ENCODE peak calls at places on chromosomes 6 and 20, in five cellular contexts. I is endothelial cell; M is activated CD4-positive, CD25-positive, alpha-beta regulatory T cell; S is NCI-H524; Q is mucosa of gallbladder. B is an unnamed sample.

GRCh38 chr6:106562001-106562400 is 67.3 kb downstream of the RTN4IP1 start:
- DNase-seq in S (no peak), Q (no peak), M (no peak), I (no peak), B (no peak)

GRCh38 chr20:52060794-52061714 is 130.5 kb downstream of the ZFP64 start:
- DNase-seq in Q (no peak), S (peak; percentile 59), M (no peak), I (peak; percentile 30), B (no peak)

GRCh38 chr6:100001915-100002388 is 7.9 kb upstream of the MCHR2 start:
- DNase-seq in Q (peak; percentile 16), I (peak; percentile 43), M (no peak), S (peak; percentile 68), B (peak; percentile 16)

GRCh38 chr6:119749341-119749740 is 399.8 kb upstream of the MAN1A1 start:
- DNase-seq in S (no peak), I (no peak), Q (no peak), M (no peak), B (no peak)

GRCh38 chr6:34981951-34982350 is 92.9 kb downstream of the ANKS1A start:
- DNase-seq in S (no peak), Q (no peak), M (no peak), I (no peak), B (no peak)

GRCh38 chr6:129754750-129755149 is 44.8 kb upstream of the ARHGAP18 start:
- DNase-seq in Q (no peak), I (no peak), S (no peak), M (no peak), B (no peak)

GRCh38 chr20:58843128-58843556 is 7.6 kb downstream of the GNAS-AS1 start:
- DNase-seq in Q (no peak), I (no peak), S (no peak), M (no peak), B (no peak)

GRCh38 chr20:25272223-25273000 is 24.5 kb downstream of the PYGB start:
- DNase-seq in I (no peak), S (no peak), Q (no peak), M (no peak), B (no peak)

GRCh38 chr6:113860165-113860955 is 3.2 kb downstream of the MARCKS start:
- DNase-seq in S (peak; percentile 22), M (no peak), I (peak; percentile 49), Q (no peak), B (peak; percentile 24)

GRCh38 chr6:76594109-76594508 is 521.6 kb upstream of the IMPG1 start:
- DNase-seq in M (no peak), Q (no peak), I (no peak), S (no peak), B (no peak)

GRCh38 chr20:34040300-34041015 is 46.7 kb downstream of the RALY start:
- DNase-seq in M (no peak), Q (no peak), S (peak; percentile 94), I (no peak), B (no peak)

GRCh38 chr6:64713175-64713574 is 993.9 kb downstream of the EYS start:
- DNase-seq in I (no peak), Q (no peak), M (no peak), S (no peak), B (no peak)

GRCh38 chr20:54151073-54151436 is 22.7 kb downstream of the CYP24A1 start:
- DNase-seq in M (no peak), Q (no peak), S (no peak), I (no peak), B (no peak)

GRCh38 chr6:17012421-17013225 is 89.2 kb upstream of the STMND1 start:
- DNase-seq in S (peak; percentile 16), Q (peak; percentile 23), M (no peak), I (peak; percentile 26), B (peak; percentile 33)

GRCh38 chr6:28655164-28655563 is 129.5 kb downstream of the GPX5 start:
- DNase-seq in I (no peak), M (no peak), S (no peak), Q (no peak), B (no peak)

GRCh38 chr6:159116343-159116742 is 52.9 kb upstream of the FNDC1 start:
- DNase-seq in M (no peak), S (peak; percentile 29), Q (no peak), I (no peak), B (no peak)

GRCh38 chr6:34358389-34358906 is 34.0 kb downstream of the NUDT3 start:
- DNase-seq in S (peak; percentile 77), I (no peak), M (no peak), Q (no peak), B (peak; percentile 42)

GRCh38 chr6:117549606-117550005 is 52.7 kb downstream of the GOPC start:
- DNase-seq in Q (no peak), M (no peak), I (no peak), S (no peak), B (no peak)

GRCh38 chr6:92114091-92114490 is 1305.3 kb downstream of the EPHA7 start:
- DNase-seq in Q (no peak), S (peak; percentile 89), I (no peak), M (no peak), B (no peak)

GRCh38 chr6:103672169-103672568 is 1187.5 kb downstream of the HACE1 start:
- DNase-seq in I (no peak), M (no peak), Q (no peak), S (peak; percentile 44), B (no peak)

GRCh38 chr20:46176744-46177378 is 58.7 kb downstream of the CD40 start:
- DNase-seq in M (no peak), S (peak; percentile 91), Q (no peak), I (no peak), B (no peak)

GRCh38 chr6:38871745-38872568 is 156.8 kb downstream of the DNAH8 start:
- DNase-seq in M (no peak), S (peak; percentile 47), Q (peak; percentile 62), I (peak; percentile 74), B (peak; percentile 33)

GRCh38 chr6:170284866-170285469 is 5.9 kb downstream of the DLL1 start:
- DNase-seq in S (no peak), M (no peak), Q (no peak), I (no peak), B (no peak)

GRCh38 chr20:52731086-52731485 is 241.1 kb upstream of the TSHZ2 start:
- DNase-seq in Q (peak; percentile 73), I (peak; percentile 9), S (no peak), M (no peak), B (peak; percentile 45)

GRCh38 chr6:84641076-84641475 is 123.3 kb downstream of the TBX18 start:
- DNase-seq in S (no peak), Q (no peak), M (no peak), I (no peak), B (no peak)

GRCh38 chr6:5446362-5447075 is 185.2 kb downstream of the FARS2 start:
- DNase-seq in Q (no peak), S (no peak), M (no peak), I (no peak), B (no peak)

GRCh38 chr20:21554376-21554890 is 40.6 kb upstream of the NKX2-2 start:
- DNase-seq in S (no peak), Q (no peak), I (no peak), M (no peak), B (no peak)

GRCh38 chr6:97053643-97054411 is 129.3 kb downstream of the KLHL32 start:
- DNase-seq in Q (no peak), S (no peak), I (no peak), M (no peak), B (no peak)

GRCh38 chr6:158283304-158284005 is 28.8 kb upstream of the TULP4 start:
- DNase-seq in I (peak; percentile 17), M (no peak), Q (no peak), S (peak; percentile 61), B (no peak)

GRCh38 chr6:148959511-148959910 is 212.7 kb downstream of the UST start:
- DNase-seq in Q (no peak), S (no peak), I (no peak), M (no peak), B (no peak)

GRCh38 chr6:25346064-25346463 is 66.9 kb downstream of the CARMIL1 start:
- DNase-seq in Q (no peak), I (no peak), M (no peak), S (no peak), B (no peak)

GRCh38 chr6:52739627-52740026 is 23.6 kb downstream of the GSTA2 start:
- DNase-seq in I (no peak), S (no peak), M (no peak), Q (no peak), B (no peak)

GRCh38 chr20:63238491-63239126 is 2.9 kb downstream of the BIRC7 start:
- DNase-seq in Q (no peak), M (no peak), I (no peak), S (peak; percentile 24), B (no peak)

B was measured in prostate gland.